ENCODE peak calls at places on chromosome 4, in four cellular contexts. K is HCT116, M is H1, W is astrocyte. N is an unnamed sample.

GRCh38 chr4:83535945-83536648 is at the start of gene GPAT3:
- DNase-seq in M (no peak), W (peak), K (peak), N (peak)

GRCh38 chr4:158934996-158935669 is 166.3 kb downstream of the FNIP2 start:
- DNase-seq in W (peak), M (no peak), K (no peak), N (no peak)

GRCh38 chr4:128484896-128485295 is 197.3 kb upstream of the PGRMC2 start:
- DNase-seq in W (no peak), M (no peak), K (no peak), N (no peak)

GRCh38 chr4:21992330-21992729 is 43.8 kb upstream of the KCNIP4 start:
- DNase-seq in W (peak), M (no peak), K (no peak), N (no peak)

GRCh38 chr4:81447551-81448266 is 24.0 kb downstream of the RASGEF1B start:
- DNase-seq in M (no peak), W (no peak), K (no peak), N (no peak)

GRCh38 chr4:139014391-139015268 is 951 bp upstream of the NOCT start:
- DNase-seq in K (peak), W (peak), M (no peak), N (peak)

GRCh38 chr4:168562021-168562691 is 65.3 kb downstream of the PALLD start:
- DNase-seq in M (no peak), K (no peak), W (peak), N (peak)

GRCh38 chr4:140764785-140765392 is 8.7 kb upstream of the TBC1D9 start:
- DNase-seq in W (no peak), M (no peak), K (no peak), N (no peak)

GRCh38 chr4:67928547-67928946 is 34.7 kb downstream of the TMPRSS11A start:
- DNase-seq in M (no peak), W (peak), K (peak), N (no peak)

GRCh38 chr4:15794905-15795304 is 16.8 kb downstream of the CD38 start:
- DNase-seq in M (no peak), K (no peak), W (peak), N (no peak)

GRCh38 chr4:47623916-47624554 is 139.0 kb downstream of the ATP10D start:
- DNase-seq in K (no peak), W (peak), M (no peak), N (no peak)

GRCh38 chr4:17336524-17336941 is 175.4 kb downstream of the QDPR start:
- DNase-seq in M (no peak), W (peak), K (peak), N (no peak)

GRCh38 chr4:142416121-142416520 is 430.0 kb downstream of the INPP4B start:
- DNase-seq in K (no peak), W (peak), M (no peak), N (no peak)

GRCh38 chr4:10625130-10625529 is 59.4 kb downstream of the CLNK start:
- DNase-seq in M (no peak), K (no peak), W (no peak), N (no peak)

GRCh38 chr4:123599920-123600394 is 203.4 kb downstream of the SPRY1 start:
- DNase-seq in K (no peak), M (peak), W (peak), N (peak)

GRCh38 chr4:51895158-51895557 is 52.2 kb downstream of the DCUN1D4 start:
- DNase-seq in M (no peak), K (no peak), W (no peak), N (no peak)

GRCh38 chr4:119835511-119835910 is 206.9 kb upstream of the PDE5A start:
- DNase-seq in K (no peak), W (no peak), M (no peak), N (no peak)

GRCh38 chr4:24413311-24413784 is 171.0 kb downstream of the DHX15 start:
- DNase-seq in M (no peak), K (no peak), W (no peak), N (no peak)

GRCh38 chr4:15355464-15355863 is 72.4 kb upstream of the C1QTNF7 start:
- DNase-seq in M (no peak), K (no peak), W (no peak), N (peak)

GRCh38 chr4:53713767-53714166 is 122.5 kb upstream of the LNX1 start:
- DNase-seq in K (no peak), W (no peak), M (no peak), N (no peak)

GRCh38 chr4:106495498-106495897 is 126.9 kb upstream of the GIMD1 start:
- DNase-seq in M (no peak), K (no peak), W (peak), N (peak)

GRCh38 chr4:148203056-148203898 is 238.9 kb downstream of the NR3C2 start:
- DNase-seq in M (no peak), W (no peak), K (no peak), N (peak)

GRCh38 chr4:153222790-153223417 is 18.7 kb downstream of the TRIM2 start:
- DNase-seq in W (no peak), M (no peak), K (no peak), N (peak)

GRCh38 chr4:149371021-149371420 is 444.6 kb downstream of the IQCM start:
- DNase-seq in K (peak), M (peak), W (peak), N (peak)

GRCh38 chr4:152106113-152106763 is 345.4 kb upstream of the GATB start:
- DNase-seq in M (no peak), K (peak), W (peak), N (peak)

GRCh38 chr4:79663157-79663556 is 255.1 kb upstream of the GK2 start:
- DNase-seq in W (no peak), M (no peak), K (no peak), N (no peak)

GRCh38 chr4:40804598-40804997 is 54.8 kb downstream of the NSUN7 start:
- DNase-seq in K (no peak), M (no peak), W (no peak), N (no peak)

DNA sequence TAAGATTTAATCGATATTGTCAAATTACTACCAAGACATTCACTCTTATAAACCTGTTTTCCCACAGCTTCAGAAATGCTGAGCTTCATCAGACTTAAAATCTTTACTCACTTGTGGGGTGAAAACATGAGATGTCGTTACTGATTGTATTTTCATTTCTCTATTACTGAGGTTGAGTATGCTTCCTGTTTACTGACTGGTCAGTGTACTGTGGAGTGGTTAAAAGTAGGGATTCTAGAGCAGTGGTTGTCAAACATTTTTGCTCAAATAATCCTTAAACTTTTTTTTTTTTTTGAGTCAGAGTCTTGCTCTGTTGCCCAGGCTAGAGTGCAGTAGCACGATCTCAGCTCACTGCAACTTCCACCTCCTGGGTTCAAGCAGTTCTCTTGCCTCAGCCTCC is 50.3 kb downstream of the NSUN7 start:
- DNase-seq in M (no peak), K (no peak), W (no peak), N (no peak)
- TF ChIP-seq EZH2 in M (no peak), K (no peak), W (no peak), N (no peak)

GRCh38 chr4:42148453-42148852 is 4.0 kb downstream of the BEND4 start:
- DNase-seq in M (no peak), W (no peak), K (no peak), N (peak)

GRCh38 chr4:42152507-42153504 is at the start of gene BEND4:
- DNase-seq in W (no peak), K (no peak), M (no peak), N (no peak)

GRCh38 chr4:42150653-42151567 is 1.5 kb downstream of the BEND4 start:
- DNase-seq in M (no peak), K (no peak), W (no peak), N (no peak)

GRCh38 chr4:42149004-42149403 is 3.5 kb downstream of the BEND4 start:
- DNase-seq in M (no peak), W (no peak), K (no peak), N (no peak)

DNA sequence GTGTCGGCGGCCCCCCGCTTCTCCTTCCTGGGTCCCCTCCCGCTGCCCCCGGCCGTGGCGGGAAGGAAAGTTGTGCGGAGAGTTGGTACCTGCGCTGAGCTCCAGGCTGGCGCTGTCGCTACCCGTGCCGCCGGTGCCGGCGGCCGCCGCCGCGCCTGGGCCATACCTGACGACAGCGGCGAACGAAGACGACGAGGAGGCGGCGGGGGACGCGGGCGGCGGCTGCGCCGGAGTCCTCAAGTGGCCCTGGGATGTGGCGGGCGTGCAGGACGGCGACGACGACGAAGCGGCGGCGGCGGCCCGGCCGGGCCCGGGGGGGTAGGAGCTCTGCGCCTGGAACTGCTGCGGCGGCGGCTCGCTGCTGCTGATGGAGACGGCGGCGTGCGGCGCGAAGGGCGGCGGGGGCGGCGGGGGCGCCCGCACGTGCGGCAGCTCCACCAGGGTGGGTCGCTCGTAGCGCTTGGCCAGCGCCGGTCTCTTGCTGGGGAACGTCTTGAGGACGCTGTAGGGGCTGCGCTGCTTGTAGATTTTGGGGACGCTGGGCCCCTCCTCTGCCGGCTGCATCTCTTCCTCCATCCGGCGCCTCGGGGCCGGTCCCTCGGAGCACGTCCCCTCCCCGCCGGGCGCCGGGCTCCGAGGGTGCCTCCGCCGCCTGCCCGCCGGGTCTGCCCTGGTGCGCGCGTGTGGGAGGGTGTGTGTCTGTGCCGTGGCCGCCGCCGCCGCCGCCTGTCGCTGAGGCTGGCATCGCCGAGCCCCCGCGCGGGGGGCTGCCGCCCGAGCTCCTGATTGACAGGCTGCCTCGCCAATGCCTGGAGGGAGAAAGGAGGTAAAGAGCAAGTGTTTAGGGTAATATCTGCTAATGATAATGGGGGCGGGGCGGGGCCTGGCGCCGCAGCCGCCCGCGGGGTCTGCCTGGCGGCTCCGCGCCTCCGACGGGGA is 618 bp downstream of the BEND4 start:
- DNase-seq in W (no peak), M (peak), K (no peak), N (peak)
- TF ChIP-seq EZH2 in W (peak), M (peak), K (no peak), N (peak)

GRCh38 chr4:5051210-5051691 is at the start of gene STK32B:
- DNase-seq in K (no peak), M (peak), W (peak), N (peak)

GRCh38 chr4:5052424-5052702 is 1.1 kb downstream of the STK32B start:
- DNase-seq in M (no peak), K (no peak), W (no peak), N (no peak)

GRCh38 chr4:5048721-5049120 is 2.6 kb upstream of the STK32B start:
- DNase-seq in W (no peak), M (no peak), K (no peak), N (no peak)

GRCh38 chr4:5051692-5052423 is 578 bp downstream of the STK32B start:
- DNase-seq in W (peak), K (no peak), M (no peak), N (peak)

DNA sequence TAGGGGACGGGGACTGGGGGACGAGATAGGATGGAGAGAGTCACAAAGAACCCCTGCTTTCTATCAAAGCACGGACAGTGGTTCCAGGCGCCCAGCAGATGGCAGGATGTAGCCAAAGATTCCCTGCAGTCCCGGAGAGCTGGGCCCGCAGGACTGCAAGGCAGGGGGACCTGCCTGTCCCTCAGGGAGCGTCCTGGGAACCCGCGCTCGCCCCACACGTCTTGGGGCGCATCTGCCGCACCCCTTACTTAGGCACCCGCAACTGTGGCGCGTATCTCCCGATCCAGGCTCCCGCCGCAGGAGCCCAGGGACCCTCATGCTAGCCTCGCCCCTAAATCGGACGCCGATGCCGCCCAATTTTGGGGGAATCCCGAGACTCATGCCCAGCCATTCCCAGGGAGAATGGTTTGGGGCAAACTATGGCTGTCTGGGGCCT is 742 bp upstream of the STK32B start:
- DNase-seq in K (peak), W (peak), M (peak), N (peak)
- TF ChIP-seq EZH2 in K (no peak), W (no peak), M (no peak), N (no peak)

GRCh38 chr4:8866828-8867623 is 4.6 kb downstream of the HMX1 start:
- DNase-seq in M (no peak), W (no peak), K (no peak), N (no peak)

GRCh38 chr4:8869002-8869878 is 2.4 kb downstream of the HMX1 start:
- DNase-seq in W (no peak), K (no peak), M (no peak), N (no peak)

GRCh38 chr4:8868321-8869001 is 3.2 kb downstream of the HMX1 start:
- DNase-seq in W (no peak), M (no peak), K (no peak), N (no peak)

GRCh38 chr4:8866421-8866820 is 5.2 kb downstream of the HMX1 start:
- DNase-seq in K (no peak), M (no peak), W (no peak), N (no peak)

DNA sequence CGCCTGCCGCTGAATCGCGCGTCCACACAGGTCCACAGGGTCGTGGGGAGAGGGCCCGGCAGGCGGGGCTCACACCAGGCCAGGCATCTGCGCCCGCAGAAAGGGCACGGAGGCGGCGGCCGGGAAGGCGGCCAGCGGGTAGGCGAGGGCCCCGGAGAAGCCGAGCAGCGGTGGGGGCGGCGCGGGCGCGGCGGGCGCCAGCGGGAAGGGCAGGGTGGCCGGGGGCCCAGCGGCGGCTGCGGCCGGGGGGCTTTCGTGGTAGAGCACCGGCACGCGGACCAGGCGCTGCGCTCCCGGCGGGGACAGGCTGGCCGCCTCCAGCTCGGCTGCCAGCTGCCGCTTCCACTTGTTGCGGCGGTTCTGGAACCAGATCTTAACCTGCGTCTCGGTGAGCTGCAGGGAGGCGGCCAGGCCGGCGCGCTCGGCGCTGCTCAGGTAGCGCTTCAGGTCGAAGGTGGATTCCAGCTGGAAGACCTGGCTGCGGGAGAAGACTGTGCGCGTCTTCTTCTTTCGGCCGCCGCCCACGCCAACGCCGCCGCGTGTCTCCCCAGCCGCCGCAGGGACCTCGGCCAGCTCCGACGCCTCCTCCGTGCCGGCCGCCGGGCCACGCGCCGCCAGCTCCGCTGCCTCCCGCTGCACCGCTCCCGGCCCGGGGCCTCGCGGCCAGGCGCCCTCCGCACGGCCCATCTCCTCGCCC is 3.9 kb downstream of the HMX1 start:
- DNase-seq in W (no peak), K (no peak), M (no peak), N (no peak)
- TF ChIP-seq EZH2 in W (no peak), K (no peak), M (peak), N (no peak)